ENCODE peak calls at places on chromosomes 1 and 21, in nine cellular contexts. A, Z, N, E, C, U, Y, V and W are unnamed samples.

GRCh38 chr1:53559854-53560571 is 100.8 kb downstream of the DMRTB1 start:
- DNase-seq in U (no peak), N (no peak), C (no peak), A (no peak), V (no peak), Z (peak; percentile 12), E (no peak), Y (no peak), W (peak; percentile 78)

GRCh38 chr1:209772116-209772515 is 12.2 kb downstream of the C1orf74 start:
- DNase-seq in Y (peak; percentile 46), E (no peak), N (no peak), V (no peak), C (no peak), U (no peak), A (no peak), Z (no peak), W (no peak)

GRCh38 chr1:53892911-53893310 is 1.1 kb upstream of the DIO1 start:
- DNase-seq in N (no peak), V (peak; percentile 34), E (no peak), A (no peak), U (no peak), Y (no peak), C (peak; percentile 50), Z (no peak), W (no peak)

GRCh38 chr1:185786524-185786923 is 52.3 kb downstream of the HMCN1 start:
- DNase-seq in Z (no peak), N (no peak), Y (no peak), A (no peak), E (no peak), V (no peak), C (no peak), U (no peak), W (no peak)

GRCh38 chr1:240031009-240031408 is 60.7 kb upstream of the FMN2 start:
- DNase-seq in Y (no peak), E (no peak), Z (no peak), C (no peak), A (peak; percentile 53), V (no peak), U (no peak), N (no peak), W (no peak)

GRCh38 chr1:184260382-184260781 is 126.4 kb upstream of the C1orf21 start:
- DNase-seq in N (no peak), E (no peak), U (no peak), Y (no peak), C (no peak), A (peak; percentile 26), Z (no peak), V (no peak), W (no peak)

GRCh38 chr21:36707763-36708511 is 9.0 kb downstream of the SIM2 start:
- DNase-seq in Y (no peak), N (no peak), E (no peak), V (no peak), Z (no peak), U (no peak), A (no peak), C (no peak), W (peak; percentile 80)

GRCh38 chr1:53590581-53591515 is 131.6 kb downstream of the DMRTB1 start:
- DNase-seq in C (no peak), Y (no peak), N (no peak), A (no peak), E (no peak), Z (no peak), U (no peak), V (no peak), W (peak; percentile 56)

GRCh38 chr1:112542206-112542973 is 33.6 kb downstream of the WNT2B start:
- DNase-seq in A (no peak), C (no peak), U (no peak), Y (no peak), Z (no peak), N (no peak), E (no peak), V (no peak), W (no peak)

GRCh38 chr1:155038602-155039307 is 5.1 kb downstream of the DCST1 start:
- DNase-seq in U (no peak), C (no peak), E (no peak), N (no peak), V (no peak), Y (no peak), Z (no peak), A (no peak), W (peak; percentile 76)

GRCh38 chr1:14415396-14415795 is 183.1 kb upstream of the KAZN start:
- DNase-seq in C (no peak), U (no peak), Z (no peak), A (no peak), N (no peak), V (no peak), E (peak; percentile 8), Y (no peak), W (no peak)

GRCh38 chr1:46020005-46020404 is 112.4 kb downstream of the PIK3R3 start:
- DNase-seq in C (no peak), N (no peak), Z (no peak), Y (no peak), U (peak; percentile 32), A (no peak), V (no peak), E (no peak), W (no peak)

GRCh38 chr1:115706774-115707425 is 61.6 kb downstream of the CASQ2 start:
- DNase-seq in A (no peak), U (no peak), E (peak; percentile 66), V (no peak), C (no peak), Y (peak; percentile 52), N (peak; percentile 7), Z (no peak), W (no peak)

GRCh38 chr1:215241451-215241850 is 158.9 kb downstream of the KCNK2 start:
- DNase-seq in V (no peak), Y (no peak), Z (no peak), U (no peak), A (no peak), N (no peak), C (no peak), E (no peak), W (no peak)

GRCh38 chr1:14553711-14554110 is 44.8 kb upstream of the KAZN start:
- DNase-seq in A (no peak), E (no peak), U (peak; percentile 9), C (no peak), V (no peak), Z (no peak), N (no peak), Y (no peak), W (no peak)

GRCh38 chr1:243487649-243488227 is 231.9 kb downstream of the SDCCAG8 start:
- DNase-seq in N (no peak), Y (no peak), C (no peak), E (no peak), Z (no peak), V (no peak), A (no peak), U (no peak), W (no peak)

GRCh38 chr1:9844106-9844505 is 20.3 kb upstream of the CLSTN1 start:
- DNase-seq in Z (no peak), V (no peak), N (no peak), A (no peak), C (no peak), E (no peak), U (no peak), Y (no peak), W (no peak)

GRCh38 chr1:114341886-114342285 is 169.1 kb downstream of the TRIM33 start:
- DNase-seq in E (peak; percentile 9), U (no peak), C (no peak), V (no peak), N (no peak), Y (no peak), A (no peak), Z (no peak), W (no peak)

GRCh38 chr1:211210965-211211364 is 48.2 kb upstream of the RCOR3 start:
- DNase-seq in C (no peak), Y (no peak), A (no peak), U (no peak), N (no peak), Z (no peak), E (no peak), V (no peak), W (no peak)
- TF ChIP-seq POLR2A in C (no peak), Y (no peak), A (no peak), U (no peak), N (no peak), Z (no peak), E (no peak), V (no peak), W (no peak)

DNA sequence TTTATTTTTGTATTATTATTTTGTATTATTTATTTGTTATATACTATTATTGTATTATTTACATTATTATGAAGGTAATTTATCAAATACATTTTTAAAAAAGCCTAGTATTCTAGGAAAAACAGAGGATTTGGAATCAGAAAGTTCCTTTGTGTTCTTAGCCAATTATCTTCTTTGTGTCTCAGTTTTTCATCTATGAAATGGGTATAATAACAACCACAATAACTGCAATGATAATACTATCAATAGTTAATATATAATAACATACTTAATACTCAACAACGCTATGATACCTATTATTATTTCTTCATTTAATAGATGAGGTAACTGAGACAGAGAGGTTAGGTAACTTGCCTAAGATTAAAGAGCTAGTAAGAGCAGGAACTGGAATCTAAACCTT is 80.4 kb upstream of the GNG4 start:
- DNase-seq in E (no peak), C (no peak), Y (no peak), U (no peak), N (no peak), V (no peak), A (no peak), Z (no peak), W (no peak)
- TF ChIP-seq POLR2A in E (no peak), C (no peak), Y (no peak), U (no peak), N (no peak), V (no peak), A (no peak), Z (no peak), W (no peak)

DNA sequence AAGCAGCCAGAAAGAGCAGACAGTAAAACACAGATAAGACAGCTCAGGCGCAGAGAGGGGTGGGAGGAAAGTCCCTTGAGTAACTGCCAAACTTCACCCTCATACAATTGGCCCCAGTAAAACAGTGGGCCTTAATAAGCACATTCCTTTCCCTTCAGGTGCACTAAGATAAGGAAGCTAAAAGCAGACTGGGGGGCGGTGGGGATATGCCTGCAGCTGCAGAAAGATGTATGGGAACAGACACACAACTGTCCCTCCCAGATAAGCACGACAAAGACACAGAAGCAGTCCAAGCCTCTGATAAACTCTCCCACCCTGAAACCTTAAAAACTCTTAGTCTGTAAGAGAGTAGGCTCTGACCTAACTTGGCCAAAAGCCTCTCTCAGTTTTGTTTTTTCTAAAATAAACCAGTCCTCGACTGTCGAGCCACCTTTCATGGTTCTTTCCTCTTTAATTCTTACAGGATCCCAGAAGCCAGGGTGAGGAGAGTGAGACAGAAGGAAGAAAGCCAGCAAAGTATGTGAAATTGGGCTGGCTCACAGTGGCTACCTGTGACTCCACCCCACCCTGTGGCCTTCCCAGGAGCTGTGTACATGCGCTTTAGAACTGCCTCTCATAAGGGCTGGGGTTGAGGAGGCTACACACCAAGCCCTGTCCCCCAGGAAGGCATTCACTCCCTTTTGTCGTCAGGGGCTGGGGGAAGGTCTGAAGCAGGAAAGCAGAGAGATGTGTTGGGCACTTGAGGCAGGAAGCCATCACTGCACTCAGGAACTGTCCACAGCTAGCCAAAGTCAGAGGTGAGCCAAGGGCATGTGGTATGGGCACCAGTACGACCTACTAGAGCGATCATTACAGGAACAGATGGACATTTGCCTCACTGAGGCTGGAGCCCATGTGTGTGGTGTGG is 4.6 kb downstream of the PGLYRP4 start:
- DNase-seq in C (no peak), A (no peak), Y (peak; percentile 98), U (no peak), Z (no peak), E (no peak), N (no peak), V (no peak), W (no peak)
- TF ChIP-seq POLR2A in C (no peak), A (no peak), Y (peak; percentile 41), U (no peak), Z (no peak), E (no peak), N (peak; percentile 38), V (no peak), W (no peak)

GRCh38 chr1:25579241-25579946 is 36.0 kb downstream of the LDLRAP1 start:
- DNase-seq in E (no peak), Z (no peak), V (no peak), U (no peak), A (no peak), Y (no peak), C (no peak), N (no peak), W (no peak)
- TF ChIP-seq POLR2A in E (no peak), Z (no peak), V (no peak), U (no peak), A (no peak), Y (no peak), C (no peak), N (no peak), W (no peak)